ENCODE peak calls at places on chromosomes 13 and 19, in five cellular contexts. One of them, this sample, is unnamed.

GRCh38 chr19:37304190-37304883 is 66.6 kb upstream of the ZNF527 start:
- DNase-seq in AG04450: no peak
- DNase-seq in upper lobe of left lung: peak
- DNase-seq in GM12865: no peak
- DNase-seq in tibial nerve: no peak
- DNase-seq in this sample: no peak

GRCh38 chr19:485583-486236 is 10.6 kb upstream of the MADCAM1 start:
- DNase-seq in AG04450: no peak
- DNase-seq in upper lobe of left lung: no peak
- DNase-seq in GM12865: no peak
- DNase-seq in tibial nerve: peak
- DNase-seq in this sample: no peak

GRCh38 chr13:42330991-42331390 is 59.0 kb downstream of the AKAP11 start:
- DNase-seq in AG04450: no peak
- DNase-seq in upper lobe of left lung: no peak
- DNase-seq in GM12865: no peak
- DNase-seq in tibial nerve: no peak
- DNase-seq in this sample: no peak

GRCh38 chr13:76024151-76024550 is 388.0 kb downstream of the LMO7 start:
- DNase-seq in AG04450: no peak
- DNase-seq in upper lobe of left lung: no peak
- DNase-seq in GM12865: no peak
- DNase-seq in tibial nerve: no peak
- DNase-seq in this sample: no peak

GRCh38 chr19:32605544-32605943 is 24.6 kb downstream of the PDCD5 start:
- DNase-seq in AG04450: no peak
- DNase-seq in upper lobe of left lung: no peak
- DNase-seq in GM12865: no peak
- DNase-seq in tibial nerve: no peak
- DNase-seq in this sample: no peak

GRCh38 chr13:113059891-113060290 is 45.7 kb upstream of the F7 start:
- DNase-seq in AG04450: no peak
- DNase-seq in upper lobe of left lung: no peak
- DNase-seq in GM12865: no peak
- DNase-seq in tibial nerve: no peak
- DNase-seq in this sample: no peak

GRCh38 chr13:113528101-113528797 is 37.7 kb upstream of the DCUN1D2 start:
- DNase-seq in AG04450: no peak
- DNase-seq in upper lobe of left lung: no peak
- DNase-seq in GM12865: no peak
- DNase-seq in tibial nerve: no peak
- DNase-seq in this sample: no peak

GRCh38 chr13:106471957-106472543 is 63.4 kb downstream of the EFNB2 start:
- DNase-seq in AG04450: peak
- DNase-seq in upper lobe of left lung: peak
- DNase-seq in GM12865: peak
- DNase-seq in tibial nerve: no peak
- DNase-seq in this sample: no peak

GRCh38 chr13:37621811-37622361 is 23.3 kb upstream of the POSTN start:
- DNase-seq in AG04450: peak
- DNase-seq in upper lobe of left lung: no peak
- DNase-seq in GM12865: no peak
- DNase-seq in tibial nerve: no peak
- DNase-seq in this sample: no peak

GRCh38 chr19:23481043-23481442 is 85.8 kb upstream of the ZNF91 start:
- DNase-seq in AG04450: no peak
- DNase-seq in upper lobe of left lung: no peak
- DNase-seq in GM12865: no peak
- DNase-seq in tibial nerve: no peak
- DNase-seq in this sample: no peak

GRCh38 chr19:8631425-8631819 is 989 bp downstream of the NFILZ start:
- DNase-seq in AG04450: no peak
- DNase-seq in upper lobe of left lung: no peak
- DNase-seq in GM12865: no peak
- DNase-seq in tibial nerve: no peak
- DNase-seq in this sample: no peak

GRCh38 chr19:3245050-3245449 is 20.6 kb downstream of the CELF5 start:
- DNase-seq in AG04450: no peak
- DNase-seq in upper lobe of left lung: no peak
- DNase-seq in GM12865: no peak
- DNase-seq in tibial nerve: no peak
- DNase-seq in this sample: no peak

GRCh38 chr19:16383584-16384161 is 59.0 kb downstream of the KLF2 start:
- DNase-seq in AG04450: no peak
- DNase-seq in upper lobe of left lung: no peak
- DNase-seq in GM12865: peak
- DNase-seq in tibial nerve: no peak
- DNase-seq in this sample: no peak

GRCh38 chr19:34838753-34839431 is 65.9 kb upstream of the ZNF599 start:
- DNase-seq in AG04450: no peak
- DNase-seq in upper lobe of left lung: no peak
- DNase-seq in GM12865: no peak
- DNase-seq in tibial nerve: no peak
- DNase-seq in this sample: peak
- TF ChIP-seq CTCF in AG04450: peak
- TF ChIP-seq CTCF in upper lobe of left lung: peak
- TF ChIP-seq CTCF in GM12865: no peak
- TF ChIP-seq CTCF in tibial nerve: no peak
- TF ChIP-seq CTCF in this sample: peak

DNA sequence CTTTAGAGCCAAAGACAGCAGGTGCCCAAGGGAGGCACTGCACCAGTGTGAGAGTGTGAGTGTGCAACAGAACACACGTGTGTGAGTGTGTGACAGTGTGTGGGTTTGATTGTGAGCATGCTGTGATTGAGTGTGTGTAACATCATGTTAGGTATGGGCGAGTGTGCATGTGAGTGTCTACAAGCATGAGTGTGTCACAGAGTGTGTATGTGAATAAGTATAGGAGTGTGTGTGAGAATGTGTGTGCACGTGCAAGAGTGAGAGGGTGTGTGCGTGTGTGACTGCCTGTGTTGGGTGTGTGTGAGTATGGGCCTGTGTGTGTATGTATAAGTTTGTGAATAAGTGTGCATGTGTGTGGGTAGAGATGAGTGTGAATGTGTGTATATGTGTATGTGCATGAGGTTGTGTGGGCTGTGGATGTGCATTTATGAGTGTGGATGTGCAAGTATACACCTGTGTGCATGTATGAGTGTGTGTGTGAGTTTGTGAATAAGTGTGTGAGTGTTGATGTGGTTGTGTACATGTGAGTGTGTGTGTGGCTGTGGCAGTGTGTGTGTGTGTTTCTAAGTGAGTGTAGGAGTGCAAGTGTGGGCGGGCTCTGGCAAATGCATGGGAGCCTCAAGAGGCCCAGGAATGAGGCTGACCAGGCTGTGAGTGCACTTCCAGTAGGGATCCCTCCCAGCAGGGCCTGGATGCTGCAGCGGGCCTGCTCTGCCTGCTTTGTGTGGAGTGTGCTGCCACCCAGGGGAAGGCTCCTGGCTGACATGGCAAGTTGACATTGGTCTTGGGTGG is 198.4 kb downstream of the COL4A1 start:
- DNase-seq in AG04450: peak
- DNase-seq in upper lobe of left lung: peak
- DNase-seq in GM12865: peak
- DNase-seq in tibial nerve: peak
- DNase-seq in this sample: no peak
- TF ChIP-seq CTCF in AG04450: peak
- TF ChIP-seq CTCF in upper lobe of left lung: peak
- TF ChIP-seq CTCF in GM12865: peak
- TF ChIP-seq CTCF in tibial nerve: peak
- TF ChIP-seq CTCF in this sample: peak

DNA sequence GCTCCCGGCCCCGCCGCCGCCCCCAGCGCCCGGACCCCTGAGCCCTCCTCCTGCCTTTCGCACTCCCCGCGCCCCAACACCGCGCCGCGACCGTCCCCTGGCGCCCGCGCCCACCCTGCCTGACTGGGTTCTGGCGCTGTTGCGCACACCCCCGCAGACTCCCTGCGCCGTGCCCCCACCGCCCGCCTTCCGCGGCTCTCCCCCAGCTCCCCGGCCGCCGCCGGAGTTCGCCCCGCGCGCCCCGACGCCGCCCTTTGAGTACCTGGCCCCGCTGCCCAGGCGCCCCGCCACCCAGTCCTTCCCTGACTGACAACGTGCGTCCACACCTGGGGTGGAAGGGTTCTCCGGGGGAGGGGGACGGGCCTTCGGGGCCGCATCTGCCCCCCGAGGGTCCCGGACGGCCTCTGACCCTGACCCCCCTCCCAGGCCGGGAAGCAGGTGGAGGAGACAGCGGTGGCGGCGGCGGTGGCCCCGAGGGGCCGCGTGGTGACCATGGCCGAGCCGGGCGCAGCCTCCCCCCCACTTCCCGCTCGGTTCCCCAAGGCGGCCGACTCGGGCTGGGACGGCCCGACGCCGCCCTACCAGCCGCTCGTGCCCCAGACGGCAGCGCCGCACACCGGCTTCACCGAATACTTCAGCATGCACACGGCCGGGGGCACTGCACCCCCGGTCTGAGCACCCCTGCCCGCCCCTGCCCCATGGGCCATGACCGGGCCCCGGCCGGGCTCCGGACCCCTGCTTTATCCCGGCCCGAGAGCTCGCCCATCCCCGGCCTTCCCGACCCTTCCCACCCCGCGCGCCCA is 1.4 kb upstream of the MEGF8 start:
- DNase-seq in AG04450: no peak
- DNase-seq in upper lobe of left lung: no peak
- DNase-seq in GM12865: peak
- DNase-seq in tibial nerve: no peak
- DNase-seq in this sample: no peak
- TF ChIP-seq CTCF in AG04450: no peak
- TF ChIP-seq CTCF in upper lobe of left lung: no peak
- TF ChIP-seq CTCF in GM12865: no peak
- TF ChIP-seq CTCF in tibial nerve: no peak
- TF ChIP-seq CTCF in this sample: no peak

GRCh38 chr19:4647676-4648644 is 8.6 kb downstream of the TNFAIP8L1 start:
- DNase-seq in AG04450: no peak
- DNase-seq in upper lobe of left lung: no peak
- DNase-seq in GM12865: no peak
- DNase-seq in tibial nerve: peak
- DNase-seq in this sample: no peak
- TF ChIP-seq CTCF in AG04450: no peak
- TF ChIP-seq CTCF in upper lobe of left lung: no peak
- TF ChIP-seq CTCF in GM12865: no peak
- TF ChIP-seq CTCF in tibial nerve: no peak
- TF ChIP-seq CTCF in this sample: no peak

DNA sequence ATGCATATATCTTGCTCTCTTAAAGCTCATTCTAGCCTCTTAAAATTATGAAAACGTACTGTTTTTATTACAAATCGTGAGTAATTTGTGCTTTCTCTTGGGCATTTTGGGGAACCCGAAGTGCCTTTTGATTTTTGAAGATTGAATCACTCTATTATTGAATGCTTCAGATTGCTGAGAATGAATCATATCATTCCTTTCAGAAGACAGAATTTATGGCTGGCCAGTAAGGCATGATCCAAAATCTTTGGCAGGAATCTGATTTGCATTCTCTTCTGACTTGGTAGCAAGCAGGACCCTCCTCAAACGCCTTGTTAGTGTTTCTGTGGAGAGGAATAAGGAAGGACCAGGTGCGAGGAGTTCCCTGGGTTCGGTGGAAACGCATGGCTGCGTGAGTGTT is 49.5 kb downstream of the STARD13 start:
- DNase-seq in AG04450: no peak
- DNase-seq in upper lobe of left lung: no peak
- DNase-seq in GM12865: no peak
- DNase-seq in tibial nerve: no peak
- DNase-seq in this sample: no peak
- TF ChIP-seq CTCF in AG04450: no peak
- TF ChIP-seq CTCF in upper lobe of left lung: no peak
- TF ChIP-seq CTCF in GM12865: no peak
- TF ChIP-seq CTCF in tibial nerve: no peak
- TF ChIP-seq CTCF in this sample: no peak

DNA sequence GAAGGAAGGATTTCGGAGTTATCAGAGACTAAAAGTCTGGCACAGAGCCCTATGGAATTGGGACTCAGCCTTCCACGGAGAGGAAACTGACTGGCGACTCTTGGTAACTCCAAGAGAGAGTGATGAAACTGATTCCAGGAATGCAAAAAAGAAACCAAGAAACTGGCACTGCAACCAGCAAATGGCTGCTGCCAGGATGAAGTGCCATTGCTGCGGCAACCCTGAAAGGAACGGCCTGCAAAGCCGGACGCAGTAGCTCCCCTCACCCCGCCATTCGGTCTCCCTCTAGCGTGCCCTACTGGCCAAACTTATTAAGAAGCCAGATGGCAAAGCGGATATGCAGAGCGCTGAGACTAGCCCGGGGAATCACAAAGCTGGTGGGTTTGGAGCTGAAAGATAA is 236.0 kb downstream of the PCDH9 start:
- DNase-seq in AG04450: no peak
- DNase-seq in upper lobe of left lung: peak
- DNase-seq in GM12865: peak
- DNase-seq in tibial nerve: peak
- DNase-seq in this sample: peak
- TF ChIP-seq CTCF in AG04450: peak
- TF ChIP-seq CTCF in upper lobe of left lung: peak
- TF ChIP-seq CTCF in GM12865: peak
- TF ChIP-seq CTCF in tibial nerve: peak
- TF ChIP-seq CTCF in this sample: peak